ENCODE peak calls at places on chromosome 17, in seven cellular contexts. One of them, this sample, is unnamed.

GRCh38 chr17:28843810-28844137 is 1.2 kb upstream of the FAM222B start:
- DNase-seq in HepG2: no peak
- DNase-seq in K562: peak
- DNase-seq in GM12878: no peak
- DNase-seq in SK-N-SH: no peak
- DNase-seq in GM12892: no peak
- DNase-seq in H1: no peak
- DNase-seq in this sample: no peak

GRCh38 chr17:74922694-74923537 is at the start of gene USH1G:
- DNase-seq in GM12892: no peak
- DNase-seq in GM12878: no peak
- DNase-seq in HepG2: no peak
- DNase-seq in SK-N-SH: peak
- DNase-seq in K562: peak
- DNase-seq in H1: peak
- DNase-seq in this sample: peak

GRCh38 chr17:48215583-48216139 is 108.1 kb downstream of the SNX11 start:
- DNase-seq in SK-N-SH: peak
- DNase-seq in GM12878: no peak
- DNase-seq in H1: peak
- DNase-seq in HepG2: peak
- DNase-seq in K562: peak
- DNase-seq in GM12892: no peak
- DNase-seq in this sample: no peak

GRCh38 chr17:21363776-21364642 is 12.1 kb upstream of the KCNJ12 start:
- DNase-seq in HepG2: no peak
- DNase-seq in SK-N-SH: no peak
- DNase-seq in H1: no peak
- DNase-seq in GM12878: no peak
- DNase-seq in GM12892: no peak
- DNase-seq in K562: no peak
- DNase-seq in this sample: no peak

GRCh38 chr17:8835631-8836364 is 31.7 kb downstream of the PIK3R6 start:
- DNase-seq in SK-N-SH: no peak
- DNase-seq in HepG2: no peak
- DNase-seq in H1: peak
- DNase-seq in GM12878: no peak
- DNase-seq in GM12892: no peak
- DNase-seq in K562: no peak
- DNase-seq in this sample: no peak

GRCh38 chr17:8875957-8876356 is 8.5 kb upstream of the PIK3R6 start:
- DNase-seq in K562: no peak
- DNase-seq in H1: no peak
- DNase-seq in SK-N-SH: no peak
- DNase-seq in GM12878: no peak
- DNase-seq in HepG2: no peak
- DNase-seq in GM12892: no peak
- DNase-seq in this sample: no peak

GRCh38 chr17:19979917-19980770 is 2.5 kb upstream of the AKAP10 start:
- DNase-seq in H1: peak
- DNase-seq in GM12892: no peak
- DNase-seq in K562: no peak
- DNase-seq in SK-N-SH: no peak
- DNase-seq in HepG2: no peak
- DNase-seq in GM12878: no peak
- DNase-seq in this sample: no peak

GRCh38 chr17:49290690-49291326 is 60.2 kb upstream of the PHOSPHO1 start:
- DNase-seq in GM12892: no peak
- DNase-seq in HepG2: peak
- DNase-seq in GM12878: no peak
- DNase-seq in H1: no peak
- DNase-seq in SK-N-SH: peak
- DNase-seq in K562: peak
- DNase-seq in this sample: no peak

GRCh38 chr17:48127371-48128051 is 19.9 kb downstream of the SNX11 start:
- DNase-seq in H1: no peak
- DNase-seq in HepG2: no peak
- DNase-seq in GM12892: no peak
- DNase-seq in GM12878: no peak
- DNase-seq in K562: no peak
- DNase-seq in SK-N-SH: no peak
- DNase-seq in this sample: no peak

GRCh38 chr17:80191720-80192265 is 22.0 kb downstream of the CARD14 start:
- DNase-seq in H1: no peak
- DNase-seq in HepG2: no peak
- DNase-seq in K562: no peak
- DNase-seq in GM12892: no peak
- DNase-seq in GM12878: no peak
- DNase-seq in SK-N-SH: no peak
- DNase-seq in this sample: no peak

GRCh38 chr17:30230596-30231125 is 4.8 kb downstream of the SLC6A4 start:
- DNase-seq in GM12892: no peak
- DNase-seq in HepG2: no peak
- DNase-seq in K562: no peak
- DNase-seq in H1: no peak
- DNase-seq in GM12878: no peak
- DNase-seq in SK-N-SH: no peak
- DNase-seq in this sample: no peak

GRCh38 chr17:32518856-32519768 is 32.3 kb downstream of the CDK5R1 start:
- DNase-seq in GM12892: no peak
- DNase-seq in GM12878: no peak
- DNase-seq in HepG2: no peak
- DNase-seq in SK-N-SH: peak
- DNase-seq in H1: peak
- DNase-seq in K562: no peak
- DNase-seq in this sample: no peak

GRCh38 chr17:62791235-62792121 is 16.6 kb downstream of the MARCHF10 start:
- DNase-seq in GM12878: no peak
- DNase-seq in H1: no peak
- DNase-seq in K562: no peak
- DNase-seq in SK-N-SH: no peak
- DNase-seq in HepG2: no peak
- DNase-seq in GM12892: no peak
- DNase-seq in this sample: no peak

GRCh38 chr17:71334041-71334781 is 786.6 kb upstream of the SOX9 start:
- DNase-seq in GM12878: no peak
- DNase-seq in GM12892: no peak
- DNase-seq in K562: no peak
- DNase-seq in HepG2: no peak
- DNase-seq in SK-N-SH: no peak
- DNase-seq in H1: no peak
- DNase-seq in this sample: no peak

GRCh38 chr17:67290994-67291362 is 46.0 kb upstream of the HELZ start:
- DNase-seq in GM12878: no peak
- DNase-seq in K562: no peak
- DNase-seq in HepG2: no peak
- DNase-seq in H1: no peak
- DNase-seq in SK-N-SH: peak
- DNase-seq in GM12892: no peak
- DNase-seq in this sample: no peak

GRCh38 chr17:42694524-42694923 is 12.2 kb downstream of the CNTNAP1 start:
- DNase-seq in H1: no peak
- DNase-seq in GM12892: no peak
- DNase-seq in GM12878: no peak
- DNase-seq in HepG2: no peak
- DNase-seq in K562: no peak
- DNase-seq in SK-N-SH: peak
- DNase-seq in this sample: no peak

GRCh38 chr17:34358631-34359030 is 2.4 kb downstream of the CCL13 start:
- DNase-seq in SK-N-SH: no peak
- DNase-seq in H1: no peak
- DNase-seq in K562: no peak
- DNase-seq in HepG2: no peak
- DNase-seq in GM12878: no peak
- DNase-seq in GM12892: no peak
- DNase-seq in this sample: no peak

GRCh38 chr17:34364741-34365140 is 1.7 kb upstream of the CCL1 start:
- DNase-seq in GM12892: no peak
- DNase-seq in H1: no peak
- DNase-seq in GM12878: no peak
- DNase-seq in K562: no peak
- DNase-seq in SK-N-SH: no peak
- DNase-seq in HepG2: no peak
- DNase-seq in this sample: no peak

GRCh38 chr17:34363183-34363661 is at the start of gene CCL1:
- DNase-seq in GM12892: no peak
- DNase-seq in K562: no peak
- DNase-seq in GM12878: no peak
- DNase-seq in HepG2: no peak
- DNase-seq in H1: no peak
- DNase-seq in SK-N-SH: no peak
- DNase-seq in this sample: no peak

GRCh38 chr17:34360571-34360970 is 2.5 kb downstream of the CCL1 start:
- DNase-seq in H1: no peak
- DNase-seq in GM12892: no peak
- DNase-seq in GM12878: no peak
- DNase-seq in K562: no peak
- DNase-seq in HepG2: no peak
- DNase-seq in SK-N-SH: no peak
- DNase-seq in this sample: no peak

DNA sequence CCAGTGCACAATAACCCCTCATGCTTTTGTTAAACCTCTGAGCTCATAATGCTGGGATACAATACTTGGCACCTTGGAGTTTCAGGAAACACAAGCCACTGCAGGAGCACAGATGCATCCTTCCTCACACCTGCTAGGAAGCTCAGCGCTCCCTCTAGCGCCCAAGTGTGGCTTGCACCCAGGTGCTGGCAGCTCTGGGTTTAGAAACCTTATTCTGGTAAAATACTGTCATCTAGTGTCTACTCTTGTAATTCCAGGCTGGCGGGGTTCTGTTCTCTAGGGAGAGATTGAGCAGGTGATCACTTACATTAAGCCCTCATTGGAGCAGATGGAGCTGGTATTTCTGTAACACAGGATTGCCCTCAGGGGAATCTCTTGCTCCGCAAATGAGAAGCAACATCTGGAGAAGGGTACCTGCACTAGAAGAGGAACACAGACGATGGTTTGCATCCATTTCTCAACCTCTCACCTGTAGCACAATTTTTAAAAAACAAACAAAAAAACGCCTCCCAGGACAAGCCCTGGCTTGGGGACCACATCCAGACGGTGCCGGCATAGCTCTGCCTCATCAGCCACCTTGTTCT is 1.5 kb downstream of the CCL1 start:
- DNase-seq in SK-N-SH: peak
- DNase-seq in GM12892: peak
- DNase-seq in K562: peak
- DNase-seq in HepG2: peak
- DNase-seq in H1: peak
- DNase-seq in GM12878: no peak
- DNase-seq in this sample: peak
- TF ChIP-seq POLR2AphosphoS5 in SK-N-SH: no peak
- TF ChIP-seq POLR2AphosphoS5 in GM12892: no peak
- TF ChIP-seq POLR2AphosphoS5 in K562: no peak
- TF ChIP-seq POLR2AphosphoS5 in HepG2: no peak
- TF ChIP-seq POLR2AphosphoS5 in H1: no peak
- TF ChIP-seq POLR2AphosphoS5 in GM12878: no peak
- TF ChIP-seq POLR2AphosphoS5 in this sample: no peak

DNA sequence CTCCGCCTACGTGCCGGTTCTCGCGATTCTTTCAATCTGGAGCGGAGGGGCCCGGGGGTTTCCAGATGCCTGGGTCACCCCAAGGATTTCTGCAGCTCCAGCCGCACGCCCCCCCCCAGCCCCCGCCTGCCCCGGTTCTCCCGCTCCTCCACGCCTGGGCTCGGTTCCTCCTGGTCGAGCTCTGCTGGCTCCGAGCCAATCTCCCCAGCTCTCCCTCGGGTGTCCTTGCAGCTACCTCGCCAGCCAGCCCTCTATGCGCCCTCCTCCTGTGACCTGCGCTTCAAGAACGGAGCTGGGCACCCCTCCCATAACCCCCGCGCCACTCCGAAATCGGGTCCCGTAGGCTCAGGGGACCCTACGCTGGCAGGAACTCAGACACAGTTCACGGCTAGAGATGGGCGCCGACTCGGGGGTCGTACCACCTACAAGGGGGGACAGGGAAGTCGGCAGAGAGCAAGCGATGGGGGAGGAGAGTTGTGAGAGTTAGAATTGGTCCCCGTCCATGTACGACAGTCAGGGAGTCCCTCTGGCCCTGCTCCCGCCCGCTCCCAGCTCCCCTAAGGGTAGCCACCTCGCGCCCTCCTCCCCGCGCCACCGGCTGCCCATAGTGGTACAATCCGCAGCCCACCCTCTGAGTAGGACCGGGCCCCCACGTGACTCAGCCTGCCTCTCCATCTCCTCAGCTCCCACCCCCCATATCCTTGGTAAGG is 956 bp downstream of the FGF11 start:
- DNase-seq in K562: peak
- DNase-seq in GM12878: no peak
- DNase-seq in GM12892: no peak
- DNase-seq in HepG2: no peak
- DNase-seq in SK-N-SH: peak
- DNase-seq in H1: peak
- DNase-seq in this sample: no peak
- TF ChIP-seq TAF1 in K562: no peak
- TF ChIP-seq TAF1 in GM12878: no peak
- TF ChIP-seq TAF1 in GM12892: no peak
- TF ChIP-seq TAF1 in HepG2: peak
- TF ChIP-seq TAF1 in SK-N-SH: no peak
- TF ChIP-seq TAF1 in H1: peak
- TF ChIP-seq TAF1 in this sample: no peak

GRCh38 chr17:60863892-60864673 is 186.4 kb downstream of the BCAS3 start:
- DNase-seq in GM12892: no peak
- DNase-seq in H1: no peak
- DNase-seq in HepG2: no peak
- DNase-seq in GM12878: no peak
- DNase-seq in K562: no peak
- DNase-seq in SK-N-SH: no peak
- DNase-seq in this sample: no peak

GRCh38 chr17:60862482-60862881 is 184.8 kb downstream of the BCAS3 start:
- DNase-seq in GM12892: no peak
- DNase-seq in SK-N-SH: no peak
- DNase-seq in GM12878: no peak
- DNase-seq in HepG2: no peak
- DNase-seq in K562: no peak
- DNase-seq in H1: no peak
- DNase-seq in this sample: no peak

DNA sequence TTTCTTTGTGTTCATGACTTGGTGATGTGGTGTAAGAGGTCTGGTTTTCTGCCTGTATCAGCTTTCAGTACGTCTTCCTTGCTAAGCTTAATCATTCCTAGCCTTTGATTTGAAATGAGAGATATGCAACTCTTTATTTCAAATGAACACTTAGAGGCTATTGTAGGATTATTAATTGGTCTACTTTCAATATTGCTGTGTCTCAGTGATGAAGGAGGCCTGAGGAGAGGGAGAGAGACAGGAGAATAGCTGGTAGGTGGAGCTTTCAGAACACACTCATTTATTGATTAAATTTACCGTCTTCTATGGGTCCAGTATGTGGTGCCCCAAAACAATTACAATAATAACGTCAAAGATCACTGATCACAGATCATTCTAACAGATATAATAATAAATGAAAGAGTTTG is 187.0 kb downstream of the BCAS3 start:
- DNase-seq in GM12878: no peak
- DNase-seq in HepG2: no peak
- DNase-seq in GM12892: no peak
- DNase-seq in H1: no peak
- DNase-seq in SK-N-SH: no peak
- DNase-seq in K562: no peak
- DNase-seq in this sample: no peak
- TF ChIP-seq POLR2AphosphoS5 in GM12878: no peak
- TF ChIP-seq POLR2AphosphoS5 in HepG2: no peak
- TF ChIP-seq POLR2AphosphoS5 in GM12892: no peak
- TF ChIP-seq POLR2AphosphoS5 in H1: no peak
- TF ChIP-seq POLR2AphosphoS5 in SK-N-SH: no peak
- TF ChIP-seq POLR2AphosphoS5 in K562: no peak
- TF ChIP-seq POLR2AphosphoS5 in this sample: no peak

GRCh38 chr17:77480509-77481215 is 339.9 kb downstream of the SEC14L1 start:
- DNase-seq in K562: no peak
- DNase-seq in HepG2: no peak
- DNase-seq in SK-N-SH: peak
- DNase-seq in H1: no peak
- DNase-seq in GM12878: no peak
- DNase-seq in GM12892: no peak
- DNase-seq in this sample: no peak
- TF ChIP-seq TAF1 in K562: no peak
- TF ChIP-seq TAF1 in HepG2: no peak
- TF ChIP-seq TAF1 in SK-N-SH: no peak
- TF ChIP-seq TAF1 in H1: no peak
- TF ChIP-seq TAF1 in GM12878: no peak
- TF ChIP-seq TAF1 in GM12892: no peak
- TF ChIP-seq TAF1 in this sample: no peak